ENCODE peak calls at places on chromosomes 7 and 10, in six cellular contexts. Q is Peyer's patch; Z is lower leg skin; D is memory B cell; R is activated CD8-positive, alpha-beta memory T cell treated with anti-CD3 and anti-CD28 coated beads, Interleukin-2, amount 50 U/mL, for 4 hours; H is amniotic stem cell. P is an unnamed sample.

GRCh38 chr7:77753173-77753572 is 45.1 kb downstream of the TMEM60 start:
- DNase-seq in Z (no peak), Q (no peak), D (no peak), H (no peak), R (no peak), P (no peak)

GRCh38 chr7:13044309-13044708 is 356.9 kb downstream of the ARL4A start:
- DNase-seq in H (no peak), R (no peak), Q (no peak), Z (no peak), D (no peak), P (no peak)

GRCh38 chr7:83469491-83469890 is 179.4 kb downstream of the SEMA3E start:
- DNase-seq in Z (no peak), D (no peak), H (no peak), Q (no peak), R (no peak), P (no peak)

GRCh38 chr10:14648042-14648765 is 126.5 kb downstream of the FAM107B start:
- DNase-seq in Q (peak), Z (no peak), H (peak), R (peak), D (peak), P (no peak)

GRCh38 chr7:158584392-158584791 is 3.2 kb downstream of the PTPRN2 start:
- DNase-seq in Q (no peak), Z (no peak), H (no peak), R (no peak), D (no peak), P (no peak)

GRCh38 chr7:2955177-2955768 is 88.4 kb downstream of the CARD11 start:
- DNase-seq in D (no peak), R (no peak), H (no peak), Z (peak), Q (peak), P (no peak)

GRCh38 chr7:99365318-99366141 is 9.0 kb upstream of the ARPC1B start:
- DNase-seq in R (peak), Z (no peak), D (peak), Q (peak), H (no peak), P (no peak)

GRCh38 chr10:22649390-22649841 is 65.0 kb downstream of the PIP4K2A start:
- DNase-seq in H (no peak), Q (no peak), D (no peak), R (no peak), Z (no peak), P (no peak)

GRCh38 chr10:48309711-48310226 is 3.3 kb downstream of the MAPK8 start:
- DNase-seq in Q (no peak), R (no peak), D (no peak), Z (no peak), H (no peak), P (peak)

GRCh38 chr10:98224509-98224908 is 43.5 kb downstream of the LOXL4 start:
- DNase-seq in D (no peak), H (no peak), Z (no peak), R (no peak), Q (no peak), P (no peak)

GRCh38 chr7:117072620-117073118 is 119.4 kb downstream of the ST7 start:
- DNase-seq in H (no peak), Q (no peak), R (no peak), D (no peak), Z (peak), P (no peak)

GRCh38 chr10:101602767-101603398 is 14.8 kb downstream of the DPCD start:
- DNase-seq in Z (peak), D (peak), Q (peak), H (peak), R (peak), P (peak)

GRCh38 chr7:134365341-134366054 is 48.8 kb upstream of the SLC35B4 start:
- DNase-seq in H (no peak), Z (no peak), R (no peak), D (no peak), Q (no peak), P (no peak)

GRCh38 chr7:39580150-39580874 is 14.1 kb downstream of the YAE1 start:
- DNase-seq in Z (peak), D (peak), H (peak), R (peak), Q (peak), P (peak)